ENCODE peak calls at places on chromosome 18, in seven cellular contexts. D, U, M, P, V, E and K are unnamed samples. For H3K4me1 and H3K27me3, the result is how much of the 10 kb centered on the place peaks cover.

GRCh38 chr18:76455015-76455676 is 39.9 kb downstream of the ZNF516 start:
- DNase-seq in D (no peak), U (no peak), P (no peak), M (no peak), E (no peak), V (no peak), K (no peak)

GRCh38 chr18:74899554-74899953 is 301.9 kb downstream of the ZNF407 start:
- DNase-seq in D (peak), P (no peak), M (peak), V (peak), E (peak), U (peak), K (no peak)

GRCh38 chr18:44213288-44213687 is 467.4 kb upstream of the SETBP1 start:
- DNase-seq in V (no peak), D (no peak), P (no peak), M (no peak), U (no peak), E (no peak), K (no peak)

GRCh38 chr18:23231340-23232021 is 96.2 kb downstream of the CABLES1 start:
- DNase-seq in U (peak), D (no peak), M (peak), P (peak), V (peak), E (peak), K (no peak)

GRCh38 chr18:78699516-78699915 is 280.1 kb upstream of the SALL3 start:
- DNase-seq in E (no peak), M (peak), V (no peak), D (no peak), U (no peak), P (no peak), K (no peak)

GRCh38 chr18:67525328-67526110 is 9.0 kb upstream of the DSEL start:
- DNase-seq in V (peak), M (peak), E (peak), U (peak), D (peak), P (no peak), K (peak)

GRCh38 chr18:75071484-75071785 is 137.5 kb downstream of the PTGR3 start:
- DNase-seq in V (no peak), M (no peak), P (no peak), U (no peak), E (no peak), D (no peak), K (no peak)

GRCh38 chr18:58615150-58616132 is 13.4 kb downstream of the ALPK2 start:
- DNase-seq in P (no peak), E (no peak), U (no peak), M (no peak), V (no peak), D (no peak), K (no peak)

GRCh38 chr18:43705850-43706249 is 428.6 kb upstream of the SYT4 start:
- DNase-seq in M (no peak), E (no peak), D (no peak), U (no peak), P (no peak), V (no peak), K (no peak)

GRCh38 chr18:30971338-30971956 is 71.1 kb downstream of the DSC3 start:
- DNase-seq in M (no peak), U (peak), D (no peak), V (no peak), E (no peak), P (peak), K (peak)

GRCh38 chr18:27363918-27364317 is 178.8 kb upstream of the CHST9 start:
- DNase-seq in V (no peak), D (no peak), M (no peak), E (no peak), P (peak), U (peak), K (peak)

GRCh38 chr18:56799756-56800155 is 148.6 kb downstream of the WDR7 start:
- DNase-seq in U (no peak), M (no peak), V (no peak), P (no peak), D (no peak), E (no peak), K (no peak)

GRCh38 chr18:50374170-50374752 is 585 bp upstream of the SKA1 start:
- DNase-seq in E (no peak), M (no peak), U (no peak), V (no peak), P (no peak), D (no peak), K (peak)

GRCh38 chr18:27579364-27579763 is 394.3 kb upstream of the CHST9 start:
- DNase-seq in V (no peak), P (no peak), E (no peak), U (no peak), D (no peak), M (no peak), K (no peak)

GRCh38 chr18:50280707-50281294 is 522 bp downstream of the MBD1 start:
- DNase-seq in E (no peak), M (no peak), V (no peak), U (no peak), P (no peak), D (no peak), K (no peak)

GRCh38 chr18:74914052-74914591 is 294.8 kb downstream of the PTGR3 start:
- DNase-seq in P (no peak), D (no peak), M (no peak), E (no peak), V (no peak), U (no peak), K (no peak)

GRCh38 chr18:37741012-37741586 is 175.5 kb upstream of the CELF4 start:
- DNase-seq in P (no peak), D (no peak), V (no peak), E (no peak), U (no peak), M (no peak), K (no peak)

GRCh38 chr18:25896178-25896780 is 194.1 kb downstream of the SS18 start:
- DNase-seq in U (peak), E (no peak), V (no peak), P (peak), M (no peak), D (peak), K (peak)

GRCh38 chr18:45780568-45780967 is 44.9 kb upstream of the SIGLEC15 start:
- DNase-seq in D (no peak), P (no peak), V (no peak), U (no peak), M (no peak), E (no peak), K (no peak)

GRCh38 chr18:50142441-50143120 is 52.4 kb downstream of the MYO5B start:
- DNase-seq in U (no peak), M (no peak), E (no peak), D (no peak), V (no peak), P (no peak), K (no peak)

GRCh38 chr18:51490417-51490816 is 292.9 kb upstream of the MEX3C start:
- DNase-seq in P (no peak), D (no peak), M (no peak), V (no peak), E (no peak), U (no peak), K (no peak)

DNA sequence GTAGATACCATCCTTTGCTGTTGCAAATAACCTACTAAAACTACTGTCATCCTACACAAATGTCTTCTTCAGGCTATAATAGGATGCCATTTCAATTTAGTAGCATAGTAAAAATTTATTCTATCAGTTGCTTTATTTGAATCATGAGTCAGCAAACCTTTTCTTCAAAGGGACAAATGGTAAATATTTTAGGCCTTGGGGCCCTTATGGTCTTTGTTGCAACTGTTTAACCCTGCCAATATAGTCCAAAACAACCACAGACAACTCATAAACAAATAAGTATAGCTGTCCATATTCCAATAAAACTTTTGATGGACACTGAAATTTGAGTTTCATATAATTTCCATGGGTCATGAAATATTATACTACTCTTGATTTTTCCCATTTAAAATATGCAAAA is 54.0 kb upstream of the CCBE1 start:
- DNase-seq in P (no peak), M (no peak), V (no peak), U (no peak), D (no peak), E (no peak), K (no peak)
- H3K4me1 ChIP-seq in P (under half), M (under half), V (under half), U (under half), D (under half), E (under half), K (under half)

GRCh38 chr18:61322265-61322873 is 10.9 kb upstream of the CDH20 start:
- DNase-seq in E (peak), P (peak), D (no peak), V (no peak), M (peak), U (peak), K (peak)
- TF ChIP-seq CTCF in E (peak), P (peak), D (no peak), V (peak), M (peak), U (peak), K (peak)

GRCh38 chr18:24603151-24603550 is 142.7 kb downstream of the HRH4 start:
- DNase-seq in U (no peak), V (no peak), M (no peak), E (no peak), P (no peak), D (no peak), K (no peak)

GRCh38 chr18:24600076-24600654 is 139.7 kb downstream of the HRH4 start:
- DNase-seq in E (no peak), U (peak), V (no peak), P (peak), M (no peak), D (no peak), K (no peak)

GRCh38 chr18:24605454-24605853 is 145.0 kb downstream of the HRH4 start:
- DNase-seq in V (no peak), M (no peak), D (no peak), U (no peak), P (no peak), E (no peak), K (no peak)

GRCh38 chr18:24601624-24602023 is 141.2 kb downstream of the HRH4 start:
- DNase-seq in D (no peak), M (no peak), V (no peak), P (no peak), E (no peak), U (no peak), K (no peak)

GRCh38 chr18:24602156-24602555 is 141.7 kb downstream of the HRH4 start:
- DNase-seq in U (no peak), V (no peak), P (no peak), D (no peak), E (no peak), M (no peak), K (no peak)
- H3K27me3 ChIP-seq in U (under half), V (under half), P (under half), D (under half), E (under half), M (under half), K (under half)

DNA sequence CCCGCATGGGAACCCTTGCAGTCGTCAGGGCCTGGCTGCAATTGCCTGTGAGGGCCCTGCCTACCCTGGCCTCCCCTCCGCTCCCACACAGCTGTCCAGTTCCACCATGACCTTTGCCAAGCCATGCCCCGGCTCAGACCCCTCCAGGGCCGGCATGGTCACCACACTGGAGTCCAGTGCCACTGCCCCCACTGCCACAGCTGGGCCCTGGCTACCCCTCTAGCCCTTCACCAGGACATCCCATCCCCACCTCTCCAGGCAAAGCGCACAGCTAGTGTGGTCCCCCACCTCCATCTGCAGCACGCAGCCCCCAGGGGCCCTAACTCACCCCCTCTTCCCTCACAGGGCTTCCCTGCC is 70.3 kb upstream of the SMAD7 start:
- DNase-seq in E (no peak), D (no peak), P (no peak), M (no peak), V (no peak), U (no peak), K (no peak)
- H3K4me1 ChIP-seq in E (under half), D (under half), P (under half), M (under half), V (under half), U (under half), K (under half)

GRCh38 chr18:5104246-5104645 is 92.8 kb downstream of the AKAIN1 start:
- DNase-seq in E (no peak), D (no peak), U (no peak), P (no peak), V (no peak), M (no peak), K (no peak)

GRCh38 chr18:5103693-5104092 is 93.4 kb downstream of the AKAIN1 start:
- DNase-seq in M (no peak), P (no peak), U (no peak), V (no peak), E (no peak), D (no peak), K (no peak)

GRCh38 chr18:5107990-5108389 is 89.1 kb downstream of the AKAIN1 start:
- DNase-seq in E (no peak), V (no peak), U (peak), M (no peak), P (no peak), D (no peak), K (no peak)

GRCh38 chr18:5103286-5103685 is 93.8 kb downstream of the AKAIN1 start:
- DNase-seq in M (no peak), U (no peak), D (no peak), V (no peak), P (no peak), E (no peak), K (no peak)

DNA sequence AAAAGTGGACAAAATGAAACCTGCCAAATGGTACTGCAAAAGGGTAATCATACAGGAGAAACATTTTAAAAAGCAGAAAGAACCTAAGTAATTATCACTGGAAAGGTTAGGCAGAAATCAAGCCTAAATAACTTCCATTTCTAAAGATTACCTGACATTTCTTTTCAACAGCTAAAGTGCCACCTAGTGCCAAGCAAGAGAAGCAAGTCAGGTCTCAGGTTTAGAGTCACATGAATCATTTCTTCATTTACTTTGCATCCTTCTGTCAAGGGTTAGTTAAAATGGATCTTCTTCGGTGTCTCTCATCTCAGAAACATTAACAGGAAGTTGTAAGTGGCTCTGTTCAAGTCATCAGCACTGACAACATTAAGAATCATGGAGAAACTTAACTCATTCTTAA is 90.3 kb downstream of the AKAIN1 start:
- DNase-seq in M (no peak), U (no peak), P (no peak), V (no peak), D (no peak), E (no peak), K (no peak)
- TF ChIP-seq CTCF in M (no peak), U (peak), P (peak), V (no peak), D (no peak), E (no peak), K (no peak)

DNA sequence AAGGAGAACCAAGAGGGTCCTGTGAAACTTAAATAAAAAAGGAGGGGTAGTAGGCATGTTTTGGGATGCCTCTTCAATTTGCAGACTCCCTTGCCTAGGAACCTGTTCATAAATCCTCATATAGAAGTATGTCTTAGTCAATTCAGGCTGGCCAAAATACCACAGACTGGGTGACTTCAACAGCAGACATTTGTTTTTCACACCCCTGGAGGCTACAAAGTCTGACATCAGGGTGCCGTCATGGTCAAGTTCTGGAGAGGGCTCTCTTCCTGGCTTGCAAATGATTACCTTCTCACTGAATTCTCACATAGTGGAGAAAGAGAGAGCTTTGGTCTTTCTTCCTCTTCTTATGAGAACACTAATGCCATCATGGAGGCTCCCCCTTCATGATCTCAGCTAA is 4.1 kb upstream of the TCF4 start:
- DNase-seq in M (no peak), V (no peak), P (no peak), U (no peak), E (no peak), D (no peak), K (no peak)
- H3K27me3 ChIP-seq in M (under half), V (under half), P (under half), U (under half), E (under half), D (under half), K (under half)

DNA sequence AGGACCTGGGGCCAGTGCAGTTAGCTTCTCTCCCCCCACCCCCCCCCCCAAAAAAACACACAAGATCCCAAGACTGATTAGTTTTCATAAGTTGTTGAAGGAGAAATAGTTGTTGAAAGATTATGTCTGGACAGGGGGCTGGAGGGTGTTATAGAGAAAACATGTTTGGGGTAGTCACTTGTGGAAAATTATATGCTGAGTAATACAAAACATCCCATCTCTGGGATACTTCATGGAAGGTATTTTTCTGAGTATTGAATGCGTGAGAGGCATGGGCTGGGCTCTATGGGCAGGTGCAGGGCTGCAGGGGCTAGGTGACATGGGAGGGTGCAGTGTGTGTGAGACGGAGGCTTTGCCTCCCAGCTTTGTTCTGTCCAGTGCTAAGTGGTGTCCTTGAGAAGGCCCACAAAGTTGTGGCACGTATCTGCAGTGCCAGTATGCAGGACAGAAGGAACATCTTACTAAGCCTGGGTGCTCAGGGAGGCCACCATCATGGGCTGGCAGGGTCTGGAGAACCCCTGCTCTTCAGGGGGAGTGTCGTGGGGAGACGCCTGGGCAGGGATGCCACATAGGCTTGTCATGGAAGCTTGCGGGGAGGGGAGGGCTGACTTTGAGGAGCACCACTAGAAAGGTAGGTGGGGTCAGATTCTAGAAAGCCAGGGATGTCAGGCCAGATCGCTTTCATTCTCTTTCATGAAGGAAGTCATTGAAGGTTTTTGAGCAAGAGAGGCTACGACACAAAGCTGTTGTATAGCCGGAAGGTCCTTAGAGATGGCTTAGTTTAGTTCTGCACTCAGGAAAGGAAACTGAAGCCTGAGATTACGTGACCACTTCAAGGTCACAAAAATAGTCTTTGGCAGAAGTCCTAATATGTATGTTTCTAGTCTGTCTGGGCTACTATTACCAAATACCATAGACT is 232.0 kb downstream of the LDLRAD4 start:
- DNase-seq in V (no peak), U (no peak), E (no peak), P (no peak), M (no peak), D (no peak), K (no peak)
- H3K4me1 ChIP-seq in V (under half), U (under half), E (half or more), P (half or more), M (under half), D (under half), K (under half)

GRCh38 chr18:32674491-32674890 is 98.3 kb downstream of the KLHL14 start:
- DNase-seq in D (no peak), V (no peak), P (peak), M (no peak), U (no peak), E (no peak), K (no peak)

GRCh38 chr18:32670727-32671126 is 102.1 kb downstream of the KLHL14 start:
- DNase-seq in E (no peak), M (no peak), U (no peak), D (no peak), P (no peak), V (no peak), K (no peak)

DNA sequence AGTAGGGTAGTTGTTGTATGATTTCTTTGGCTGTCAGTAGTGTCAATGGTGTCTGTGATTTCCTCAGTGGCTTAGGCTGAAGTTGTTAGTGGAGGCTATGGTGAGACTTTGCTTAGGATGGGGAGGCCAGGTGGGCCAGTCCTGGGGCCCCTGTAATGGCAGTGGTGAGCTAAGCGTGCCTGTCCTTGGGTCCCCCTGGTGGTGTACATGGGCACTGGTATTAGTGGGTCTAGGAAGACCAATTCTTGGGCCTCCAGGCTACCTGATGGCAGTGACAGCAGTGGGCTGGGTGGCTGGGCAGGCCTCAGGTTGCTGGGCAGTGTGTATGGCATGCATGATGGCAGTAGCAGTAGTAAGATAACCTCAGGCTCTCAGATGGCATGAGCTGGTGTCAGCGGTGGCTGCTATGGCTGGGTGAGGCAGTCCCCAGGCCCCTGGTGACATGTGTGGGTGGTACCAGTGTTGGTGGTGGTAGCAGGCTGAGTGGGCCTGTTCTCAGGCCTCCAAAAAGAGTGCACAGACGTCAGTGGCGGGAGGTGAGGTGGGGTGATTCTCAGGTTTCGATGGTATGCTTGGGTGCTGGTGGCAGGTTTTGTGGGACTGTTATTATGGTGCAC is 103.2 kb downstream of the KLHL14 start:
- DNase-seq in U (no peak), P (peak), V (no peak), E (no peak), M (no peak), D (no peak), K (no peak)
- TF ChIP-seq CTCF in U (no peak), P (peak), V (no peak), E (no peak), M (no peak), D (no peak), K (no peak)

GRCh38 chr18:9387891-9388290 is 53.3 kb downstream of the TWSG1 start:
- DNase-seq in V (no peak), M (no peak), P (no peak), U (no peak), D (no peak), E (no peak), K (no peak)
- H3K27me3 ChIP-seq in V (under half), M (under half), P (under half), U (under half), D (under half), E (under half), K (under half)